ENCODE peak calls at places on chromosomes 12 and 14, in five cellular contexts. W, C, V, X and N are unnamed samples.

GRCh38 chr14:50603565-50603964 is 43.6 kb downstream of the ATL1 start:
- DNase-seq in W (no peak), C (no peak), V (no peak), X (no peak), N (no peak)

GRCh38 chr14:77139540-77140342 is 1.9 kb downstream of the ZDHHC22 start:
- DNase-seq in W (peak; percentile 41), C (peak; percentile 56), V (no peak), X (no peak), N (peak; percentile 57)

GRCh38 chr12:89319111-89319510 is 33.2 kb downstream of the DUSP6 start:
- DNase-seq in W (peak; percentile 26), C (no peak), V (peak; percentile 1), X (no peak), N (no peak)

GRCh38 chr12:71610036-71610795 is 53.4 kb downstream of the ZFC3H1 start:
- DNase-seq in W (no peak), C (no peak), V (no peak), X (no peak), N (no peak)

GRCh38 chr14:89015016-89015415 is 190.6 kb downstream of the TTC8 start:
- DNase-seq in W (no peak), C (no peak), V (no peak), X (no peak), N (no peak)

GRCh38 chr14:101062611-101063010 is 159.1 kb upstream of the RTL1 start:
- DNase-seq in W (no peak), C (no peak), V (no peak), X (no peak), N (no peak)

GRCh38 chr14:53249059-53249458 is 95.9 kb upstream of the DDHD1 start:
- DNase-seq in W (no peak), C (no peak), V (no peak), X (no peak), N (no peak)

GRCh38 chr14:67335781-67336180 is 23.8 kb downstream of the ATP6V1D start:
- DNase-seq in W (no peak), C (no peak), V (no peak), X (no peak), N (no peak)

GRCh38 chr12:43835656-43836454 is at the start of gene TMEM117:
- DNase-seq in W (peak; percentile 50), C (peak; percentile 72), V (no peak), X (no peak), N (peak; percentile 38)

GRCh38 chr14:97977711-97978261 is 1180.6 kb downstream of the VRK1 start:
- DNase-seq in W (peak; percentile 49), C (no peak), V (no peak), X (no peak), N (no peak)

GRCh38 chr14:30298266-30298795 is 260.6 kb upstream of the G2E3 start:
- DNase-seq in W (no peak), C (no peak), V (no peak), X (no peak), N (no peak)

GRCh38 chr14:85010186-85010585 is 519.8 kb upstream of the FLRT2 start:
- DNase-seq in W (no peak), C (no peak), V (no peak), X (no peak), N (no peak)

GRCh38 chr12:57519758-57520007 is 631 bp downstream of the DDIT3 start:
- DNase-seq in W (no peak), C (no peak), V (no peak), X (no peak), N (no peak)

GRCh38 chr12:20097561-20097960 is 270.8 kb upstream of the PDE3A start:
- DNase-seq in W (no peak), C (no peak), V (peak; percentile 6), X (peak; percentile 67), N (no peak)

GRCh38 chr12:133130808-133131128 is 341 bp downstream of the ZNF10 start:
- DNase-seq in W (no peak), C (no peak), V (no peak), X (no peak), N (peak; percentile 14)

GRCh38 chr12:18476866-18477265 is 215.5 kb downstream of the PIK3C2G start:
- DNase-seq in W (no peak), C (no peak), V (no peak), X (no peak), N (no peak)

GRCh38 chr14:103597623-103598372 is 31.2 kb upstream of the KLC1 start:
- DNase-seq in W (peak; percentile 95), C (no peak), V (peak; percentile 78), X (no peak), N (no peak)

GRCh38 chr14:103141117-103141796 is 18.0 kb downstream of the TNFAIP2 start:
- DNase-seq in W (peak; percentile 35), C (no peak), V (no peak), X (no peak), N (no peak)

GRCh38 chr12:56146492-56147460 is 5.6 kb upstream of the MYL6B start:
- DNase-seq in W (no peak), C (no peak), V (no peak), X (no peak), N (no peak)

GRCh38 chr12:70557583-70558263 is 79.5 kb downstream of the PTPRB start:
- DNase-seq in W (no peak), C (no peak), V (no peak), X (no peak), N (no peak)

GRCh38 chr12:11431486-11431885 is 36.1 kb upstream of the PRB2 start:
- DNase-seq in W (no peak), C (no peak), V (no peak), X (no peak), N (no peak)

GRCh38 chr14:72801841-72802587 is 91.9 kb downstream of the DPF3 start:
- DNase-seq in W (peak; percentile 34), C (no peak), V (no peak), X (no peak), N (no peak)

GRCh38 chr12:100987552-100988277 is 193.1 kb downstream of the ANO4 start:
- DNase-seq in W (peak; percentile 14), C (no peak), V (peak; percentile 11), X (no peak), N (peak; percentile 16)
- TF ChIP-seq CTCF in W (no peak), C (no peak), V (peak; percentile 66), X (peak; percentile 25), N (peak; percentile 60)

GRCh38 chr12:1995205-1995896 is 8.9 kb downstream of the DCP1B start:
- DNase-seq in W (no peak), C (no peak), V (no peak), X (no peak), N (no peak)

GRCh38 chr12:1993871-1994371 is 10.3 kb downstream of the DCP1B start:
- DNase-seq in W (peak; percentile 30), C (no peak), V (peak; percentile 72), X (peak; percentile 40), N (no peak)

GRCh38 chr12:1993341-1993740 is 10.9 kb downstream of the DCP1B start:
- DNase-seq in W (peak; percentile 71), C (no peak), V (peak; percentile 88), X (peak; percentile 90), N (no peak)

GRCh38 chr12:1992732-1993131 is 11.5 kb downstream of the DCP1B start:
- DNase-seq in W (no peak), C (no peak), V (no peak), X (no peak), N (no peak)

DNA sequence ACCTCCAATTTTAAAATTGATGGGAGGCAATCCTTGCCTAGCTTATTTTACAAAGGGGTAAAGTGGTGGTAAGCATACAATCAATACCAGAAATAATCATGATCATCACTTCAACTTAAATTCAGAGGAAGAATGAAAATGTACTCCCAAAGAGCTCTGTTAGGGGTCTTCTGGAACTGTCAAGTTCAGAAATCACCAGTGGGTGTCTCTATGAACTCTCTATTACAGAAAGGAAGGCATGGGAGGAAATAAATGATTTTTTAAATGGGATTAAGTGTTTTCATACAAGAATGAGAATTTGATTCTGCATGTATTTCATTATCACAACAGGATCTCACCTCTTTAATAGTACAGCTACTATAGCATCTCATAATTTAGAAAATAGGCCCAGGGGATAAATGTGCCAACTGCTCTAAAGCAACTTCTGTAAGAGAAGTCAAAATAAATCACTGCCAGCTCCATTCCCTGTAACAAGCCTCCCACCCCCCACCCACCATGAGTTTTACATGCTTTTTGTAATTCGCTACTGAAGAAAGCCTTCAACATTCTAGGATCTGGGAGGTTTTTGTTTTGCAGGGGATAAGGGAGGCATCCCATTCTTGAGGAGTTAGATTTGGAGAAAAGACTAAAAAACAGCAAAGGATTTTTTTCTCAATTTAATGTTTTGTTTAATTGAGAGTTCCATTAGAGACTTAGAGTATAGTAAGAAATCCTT is 9.7 kb downstream of the DCP1B start:
- DNase-seq in W (no peak), C (no peak), V (no peak), X (no peak), N (no peak)
- TF ChIP-seq CTCF in W (no peak), C (no peak), V (no peak), X (no peak), N (no peak)

GRCh38 chr12:112537710-112538396 is 119.1 kb downstream of the PTPN11 start:
- DNase-seq in W (no peak), C (no peak), V (no peak), X (no peak), N (no peak)

GRCh38 chr12:112538740-112539139 is 120.0 kb downstream of the PTPN11 start:
- DNase-seq in W (no peak), C (no peak), V (no peak), X (no peak), N (no peak)

GRCh38 chr12:112540021-112540420 is 121.3 kb downstream of the PTPN11 start:
- DNase-seq in W (no peak), C (no peak), V (no peak), X (no peak), N (no peak)

GRCh38 chr12:112536367-112536730 is 117.6 kb downstream of the PTPN11 start:
- DNase-seq in W (no peak), C (no peak), V (no peak), X (no peak), N (no peak)

DNA sequence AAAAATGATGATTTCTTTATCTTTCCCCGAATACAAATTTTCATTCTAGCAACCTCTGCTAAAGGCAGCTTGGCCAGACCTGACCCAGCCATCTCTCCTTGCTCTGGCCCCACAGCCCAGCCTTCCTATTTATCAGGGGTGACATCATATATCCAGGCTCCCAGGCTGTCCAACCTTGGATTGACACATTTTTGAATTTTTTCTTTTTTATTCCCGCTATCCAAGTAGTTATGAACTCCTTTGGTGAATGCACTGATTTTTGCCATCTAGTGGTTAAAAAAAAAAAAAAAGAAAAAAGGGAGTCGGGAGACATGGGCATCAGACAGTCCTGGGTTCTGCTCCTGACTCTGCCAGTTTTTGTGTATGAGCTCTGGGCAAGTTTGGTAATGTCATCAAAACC is 120.5 kb downstream of the PTPN11 start:
- DNase-seq in W (no peak), C (no peak), V (no peak), X (no peak), N (no peak)
- TF ChIP-seq CTCF in W (no peak), C (no peak), V (peak; percentile 8), X (no peak), N (no peak)

DNA sequence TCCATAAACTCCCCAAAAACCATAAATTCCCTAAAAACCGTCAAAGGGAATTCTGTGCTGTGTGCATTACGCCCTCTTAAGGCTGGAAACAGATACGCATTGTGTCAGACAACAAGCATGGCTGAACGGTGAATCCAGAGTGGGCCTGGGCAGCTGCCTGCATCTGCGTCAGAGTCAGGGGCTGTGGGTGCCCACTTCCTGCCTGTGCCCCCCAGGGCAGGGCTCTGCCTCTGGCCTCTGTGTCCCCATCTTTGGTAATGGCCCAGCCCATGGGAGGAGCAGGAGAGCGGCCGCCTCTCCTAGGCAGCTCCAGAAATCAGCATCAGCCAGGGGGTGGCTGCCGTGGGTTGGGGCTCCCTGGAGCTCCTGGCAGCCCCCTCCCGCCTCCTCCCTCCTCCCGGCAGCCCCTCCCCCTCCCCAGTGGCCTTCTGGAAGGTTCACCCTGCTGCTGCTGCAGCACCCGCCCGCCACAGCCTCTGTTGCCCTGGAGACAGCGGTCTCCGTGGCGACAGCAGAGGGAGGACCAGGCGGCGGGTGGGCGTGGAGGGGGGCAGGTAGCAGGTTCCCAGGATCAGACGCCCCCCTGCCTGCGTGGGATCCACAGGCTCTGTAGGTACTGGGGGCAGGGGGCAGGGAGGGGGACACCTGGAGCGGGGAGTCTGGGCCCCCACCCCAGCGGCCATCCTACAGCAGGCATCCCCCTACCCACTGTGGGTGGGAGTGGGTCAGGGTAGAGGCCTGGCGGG is 5.9 kb downstream of the MMP17 start:
- DNase-seq in W (no peak), C (no peak), V (no peak), X (no peak), N (no peak)
- TF ChIP-seq CTCF in W (peak; percentile 46), C (no peak), V (peak; percentile 45), X (peak; percentile 27), N (peak; percentile 44)